ENCODE peak calls at places on chromosomes 3 and 15, in four cellular contexts. I is GM12878, G is K562, H is HepG2. M is an unnamed sample.

GRCh38 chr3:168426196-168426595 is 330.5 kb upstream of the GOLIM4 start:
- DNase-seq in I (no peak), G (no peak), H (no peak), M (no peak)

GRCh38 chr15:76575177-76576078 is 238.9 kb downstream of the ISL2 start:
- DNase-seq in G (no peak), I (peak), H (no peak), M (no peak)

GRCh38 chr3:34185301-34185700 is 386.9 kb downstream of the PDCD6IP start:
- DNase-seq in I (no peak), H (no peak), G (no peak), M (no peak)

GRCh38 chr15:76341366-76342045 is 4.9 kb downstream of the ISL2 start:
- DNase-seq in I (no peak), G (no peak), H (no peak), M (peak)

GRCh38 chr3:21876742-21877141 is 125.7 kb upstream of the ZNF385D start:
- DNase-seq in G (no peak), I (no peak), H (no peak), M (no peak)

GRCh38 chr3:12916159-12916558 is 74.8 kb upstream of the RPL32 start:
- DNase-seq in G (no peak), H (no peak), I (no peak), M (no peak)

GRCh38 chr15:60614028-60614427 is 135.1 kb upstream of the ICE2 start:
- DNase-seq in G (no peak), H (no peak), I (no peak), M (no peak)

GRCh38 chr3:140601881-140602280 is 76.0 kb upstream of the TRIM42 start:
- DNase-seq in I (no peak), G (no peak), H (no peak), M (no peak)

GRCh38 chr3:48446425-48447193 is at the start of gene ATRIP:
- DNase-seq in I (no peak), G (peak), H (peak), M (peak)

GRCh38 chr3:28915711-28916481 is 365.0 kb upstream of the RBMS3 start:
- DNase-seq in I (no peak), H (no peak), G (no peak), M (peak)

GRCh38 chr15:41851755-41852370 is 13.2 kb downstream of the PLA2G4B start:
- DNase-seq in I (no peak), G (no peak), H (no peak), M (no peak)

GRCh38 chr15:53506370-53506769 is 253.1 kb downstream of the WDR72 start:
- DNase-seq in H (peak), I (no peak), G (no peak), M (peak)

GRCh38 chr3:113261996-113262665 is 50.8 kb downstream of the BOC start:
- DNase-seq in H (peak), G (no peak), I (no peak), M (no peak)

GRCh38 chr3:157112536-157112935 is 47.4 kb downstream of the CCNL1 start:
- DNase-seq in G (no peak), H (no peak), I (no peak), M (no peak)

GRCh38 chr3:111087924-111088469 is 16.4 kb downstream of the NECTIN3 start:
- DNase-seq in H (no peak), G (no peak), I (no peak), M (no peak)

GRCh38 chr15:89177633-89178306 is 43.6 kb downstream of the RLBP1 start:
- DNase-seq in H (peak), G (peak), I (peak), M (peak)

GRCh38 chr15:89654847-89655805 is at the start of gene KIF7:
- DNase-seq in I (no peak), G (peak), H (peak), M (peak)

GRCh38 chr15:89802231-89802928 is 12.3 kb downstream of the ANPEP start:
- DNase-seq in H (no peak), G (peak), I (no peak), M (no peak)

GRCh38 chr3:170043506-170043905 is 5.7 kb downstream of the GPR160 start:
- DNase-seq in I (no peak), H (no peak), G (no peak), M (no peak)

GRCh38 chr3:115710799-115711198 is 87.5 kb downstream of the GAP43 start:
- DNase-seq in I (no peak), G (no peak), H (no peak), M (no peak)

GRCh38 chr3:124032351-124032880 is 40.5 kb upstream of the ROPN1 start:
- DNase-seq in H (no peak), I (no peak), G (peak), M (peak)

GRCh38 chr15:67148196-67148701 is 82.8 kb downstream of the SMAD3 start:
- DNase-seq in I (no peak), H (peak), G (no peak), M (no peak)

GRCh38 chr3:42819351-42819965 is 10.2 kb downstream of the ACKR2 start:
- DNase-seq in G (no peak), I (no peak), H (peak), M (peak)

GRCh38 chr3:3798641-3799113 is 554 bp upstream of the LRRN1 start:
- DNase-seq in G (no peak), H (no peak), I (no peak), M (peak)

GRCh38 chr3:61955483-61955882 is 394.1 kb downstream of the PTPRG start:
- DNase-seq in G (no peak), I (no peak), H (no peak), M (no peak)

GRCh38 chr3:79543618-79544017 is 224.2 kb downstream of the ROBO1 start:
- DNase-seq in G (no peak), H (no peak), I (no peak), M (no peak)

GRCh38 chr3:66598168-66598567 is 97.3 kb upstream of the LRIG1 start:
- DNase-seq in I (no peak), H (no peak), G (no peak), M (no peak)

GRCh38 chr3:39202094-39202493 is 9.7 kb upstream of the XIRP1 start:
- DNase-seq in H (no peak), G (no peak), I (no peak), M (no peak)

GRCh38 chr15:32849769-32850668 is 132.2 kb downstream of the GREM1 start:
- DNase-seq in H (no peak), I (no peak), G (no peak), M (no peak)

GRCh38 chr3:120682095-120682681 is at the start of gene HGD:
- DNase-seq in G (no peak), H (peak), I (no peak), M (no peak)

GRCh38 chr3:56758539-56758981 is 43.2 kb downstream of the ARHGEF3 start:
- DNase-seq in I (peak), H (peak), G (no peak), M (no peak)

DNA sequence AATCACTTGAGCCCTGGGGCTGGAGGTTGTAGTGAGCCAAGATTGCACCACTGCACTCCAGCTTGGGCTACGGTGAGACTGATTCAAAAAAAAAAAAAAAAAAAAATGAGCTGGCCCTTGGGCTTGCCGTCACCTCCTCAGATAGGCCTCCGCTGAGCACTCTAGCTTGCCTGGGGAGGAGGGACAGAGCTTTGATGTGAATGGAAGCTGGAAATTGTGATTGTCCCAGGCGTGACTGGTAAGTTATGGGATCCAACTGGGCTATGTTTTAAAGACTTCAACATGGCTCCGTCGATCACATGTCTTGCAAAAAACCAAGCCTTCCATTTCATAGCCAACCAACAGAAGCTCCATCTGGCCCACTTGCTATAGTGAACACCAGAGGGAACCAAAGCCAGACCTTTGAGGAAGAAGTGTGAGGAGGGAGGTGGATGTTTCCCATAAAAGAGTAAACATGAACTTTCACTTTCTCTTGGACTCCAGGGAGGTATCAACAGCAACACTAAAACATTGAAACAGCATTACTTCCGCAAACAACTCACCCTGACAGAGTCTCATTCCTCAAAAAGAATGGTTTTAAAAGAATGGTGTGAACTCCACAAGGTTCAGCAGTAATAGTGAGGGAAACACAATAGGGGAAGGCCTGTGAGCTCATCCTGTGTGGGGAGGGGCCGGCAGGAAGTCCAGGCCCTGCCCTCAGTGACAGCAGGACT is 59.3 kb upstream of the IL12A start:
- DNase-seq in G (peak), I (no peak), H (peak), M (no peak)
- TF ChIP-seq CREM in G (no peak), I (no peak), H (no peak), M (no peak)

GRCh38 chr15:73873889-73874511 is 636 bp downstream of the TBC1D21 start:
- DNase-seq in H (peak), I (no peak), G (peak), M (no peak)
- TF ChIP-seq MAX in H (no peak), I (no peak), G (no peak), M (no peak)

GRCh38 chr3:125212509-125213372 is at the start of gene SLC12A8:
- DNase-seq in H (no peak), G (no peak), I (no peak), M (peak)
- TF ChIP-seq CREM in H (no peak), G (no peak), I (no peak), M (no peak)

GRCh38 chr3:37773925-37774324 is 87.8 kb upstream of the CTDSPL start:
- DNase-seq in G (no peak), H (no peak), I (no peak), M (no peak)

GRCh38 chr3:37770336-37770735 is 91.3 kb upstream of the CTDSPL start:
- DNase-seq in I (no peak), H (no peak), G (no peak), M (no peak)

GRCh38 chr3:37772773-37773291 is 88.8 kb upstream of the CTDSPL start:
- DNase-seq in H (no peak), I (no peak), G (no peak), M (no peak)

GRCh38 chr3:37773471-37773870 is 88.2 kb upstream of the CTDSPL start:
- DNase-seq in I (no peak), H (no peak), G (no peak), M (no peak)

GRCh38 chr3:37770938-37771918 is 90.5 kb upstream of the CTDSPL start:
- DNase-seq in I (no peak), G (no peak), H (no peak), M (no peak)
- TF ChIP-seq MAX in I (no peak), G (no peak), H (no peak), M (no peak)

GRCh38 chr3:150357140-150357539 is 51.0 kb upstream of the TSC22D2 start:
- DNase-seq in G (no peak), H (no peak), I (no peak), M (no peak)
- TF ChIP-seq CREM in G (no peak), H (no peak), I (no peak), M (no peak)

GRCh38 chr3:183984749-183985729 is 32.6 kb downstream of the ABCC5 start:
- DNase-seq in H (peak), G (no peak), I (no peak), M (no peak)

GRCh38 chr3:183991403-183991802 is 26.3 kb downstream of the ABCC5 start:
- DNase-seq in I (no peak), G (no peak), H (peak), M (no peak)

GRCh38 chr3:183984337-183984736 is 33.3 kb downstream of the ABCC5 start:
- DNase-seq in G (no peak), H (no peak), I (no peak), M (no peak)

GRCh38 chr3:183987014-183987600 is 30.6 kb downstream of the ABCC5 start:
- DNase-seq in G (no peak), H (no peak), I (no peak), M (no peak)

GRCh38 chr3:183988216-183988790 is 29.4 kb downstream of the ABCC5 start:
- DNase-seq in G (peak), I (no peak), H (peak), M (no peak)
- TF ChIP-seq MAX in G (no peak), I (no peak), H (peak), M (no peak)

DNA sequence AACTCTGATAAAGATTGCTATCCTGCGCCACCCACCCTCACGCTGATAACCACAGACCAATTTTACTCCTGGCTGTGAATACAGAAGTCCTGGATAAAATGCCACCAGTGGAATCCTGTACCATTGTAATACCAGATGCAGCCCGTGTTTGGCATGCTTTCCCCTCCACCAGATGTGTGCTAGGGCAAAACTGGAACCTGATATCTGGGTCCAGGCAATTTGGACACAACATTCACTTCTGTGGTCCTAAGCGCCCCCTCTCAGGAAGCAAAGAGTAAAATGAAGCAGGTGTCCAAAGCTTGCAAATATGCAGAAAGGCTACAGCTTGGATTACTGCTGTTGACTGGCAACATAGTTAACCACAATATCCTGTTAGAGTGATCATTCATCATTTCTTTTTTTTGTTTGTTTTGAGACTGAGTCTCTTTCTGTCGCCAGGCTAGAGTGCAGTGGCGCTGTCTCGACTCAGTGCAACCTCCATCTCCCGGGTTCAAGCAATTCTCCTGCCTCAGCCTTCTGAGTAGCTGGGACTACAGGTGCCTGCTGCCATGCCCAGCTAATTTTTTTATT is 32.8 kb downstream of the LOXL1 start:
- DNase-seq in G (no peak), I (no peak), H (no peak), M (no peak)
- TF ChIP-seq CREM in G (no peak), I (no peak), H (no peak), M (no peak)

GRCh38 chr3:193773266-193774183 is 180.5 kb downstream of the OPA1 start:
- DNase-seq in H (no peak), G (no peak), I (no peak), M (no peak)
- TF ChIP-seq MAX in H (no peak), G (no peak), I (no peak), M (no peak)